ENCODE peak calls at places on chromosomes 16 and 17, in four cellular contexts. One of them, this sample, is unnamed.

GRCh38 chr17:19507673-19508326 is 25.9 kb upstream of the SLC47A1 start:
- DNase-seq in HCT116: peak
- DNase-seq in K562: peak
- DNase-seq in fibroblast of lung: peak
- DNase-seq in this sample: peak

GRCh38 chr16:918068-918467 is 52.7 kb downstream of the LMF1 start:
- DNase-seq in HCT116: no peak
- DNase-seq in K562: no peak
- DNase-seq in fibroblast of lung: no peak
- DNase-seq in this sample: no peak

GRCh38 chr17:44904001-44904984 is 5.0 kb upstream of the EFTUD2 start:
- DNase-seq in HCT116: no peak
- DNase-seq in K562: no peak
- DNase-seq in fibroblast of lung: no peak
- DNase-seq in this sample: peak

GRCh38 chr17:82544431-82545070 is 25.0 kb downstream of the FOXK2 start:
- DNase-seq in HCT116: no peak
- DNase-seq in K562: no peak
- DNase-seq in fibroblast of lung: no peak
- DNase-seq in this sample: no peak

GRCh38 chr16:19393226-19394074 is 24.2 kb upstream of the TMC5 start:
- DNase-seq in HCT116: peak
- DNase-seq in K562: no peak
- DNase-seq in fibroblast of lung: peak
- DNase-seq in this sample: peak

GRCh38 chr16:72997141-72997542 is 50.8 kb downstream of the ZFHX3 start:
- DNase-seq in HCT116: no peak
- DNase-seq in K562: no peak
- DNase-seq in fibroblast of lung: no peak
- DNase-seq in this sample: peak

GRCh38 chr16:88073201-88073721 is 122.0 kb downstream of the BANP start:
- DNase-seq in HCT116: no peak
- DNase-seq in K562: no peak
- DNase-seq in fibroblast of lung: no peak
- DNase-seq in this sample: no peak

GRCh38 chr17:20281860-20282259 is 185.5 kb downstream of the LGALS9B start:
- DNase-seq in HCT116: no peak
- DNase-seq in K562: no peak
- DNase-seq in fibroblast of lung: peak
- DNase-seq in this sample: no peak

GRCh38 chr16:70294385-70295029 is 4.5 kb upstream of the DDX19B start:
- DNase-seq in HCT116: no peak
- DNase-seq in K562: no peak
- DNase-seq in fibroblast of lung: no peak
- DNase-seq in this sample: no peak

GRCh38 chr16:8958344-8958808 is 5.3 kb downstream of the USP7 start:
- DNase-seq in HCT116: no peak
- DNase-seq in K562: no peak
- DNase-seq in fibroblast of lung: peak
- DNase-seq in this sample: no peak

GRCh38 chr17:72304859-72305258 is 184.0 kb downstream of the SOX9 start:
- DNase-seq in HCT116: no peak
- DNase-seq in K562: no peak
- DNase-seq in fibroblast of lung: no peak
- DNase-seq in this sample: no peak

GRCh38 chr16:15966420-15967222 is 17.2 kb downstream of the ABCC1 start:
- DNase-seq in HCT116: peak
- DNase-seq in K562: no peak
- DNase-seq in fibroblast of lung: peak
- DNase-seq in this sample: peak

GRCh38 chr17:81471804-81472456 is 40.7 kb downstream of the ACTG1 start:
- DNase-seq in HCT116: peak
- DNase-seq in K562: peak
- DNase-seq in fibroblast of lung: peak
- DNase-seq in this sample: no peak

GRCh38 chr16:22677024-22677830 is 136.7 kb upstream of the HS3ST2 start:
- DNase-seq in HCT116: no peak
- DNase-seq in K562: no peak
- DNase-seq in fibroblast of lung: no peak
- DNase-seq in this sample: no peak

GRCh38 chr16:56874800-56875199 is 9.8 kb downstream of the SLC12A3 start:
- DNase-seq in HCT116: no peak
- DNase-seq in K562: no peak
- DNase-seq in fibroblast of lung: peak
- DNase-seq in this sample: peak

GRCh38 chr16:89922477-89922883 is 662 bp upstream of the TUBB3 start:
- DNase-seq in HCT116: peak
- DNase-seq in K562: peak
- DNase-seq in fibroblast of lung: peak
- DNase-seq in this sample: peak

GRCh38 chr16:6482861-6483530 is 849.6 kb upstream of the RBFOX1 start:
- DNase-seq in HCT116: no peak
- DNase-seq in K562: no peak
- DNase-seq in fibroblast of lung: no peak
- DNase-seq in this sample: no peak

GRCh38 chr16:5058476-5058875 is 7.3 kb downstream of the C16orf89 start:
- DNase-seq in HCT116: no peak
- DNase-seq in K562: no peak
- DNase-seq in fibroblast of lung: peak
- DNase-seq in this sample: no peak

GRCh38 chr16:75486014-75486404 is 9.2 kb downstream of the CHST6 start:
- DNase-seq in HCT116: no peak
- DNase-seq in K562: no peak
- DNase-seq in fibroblast of lung: no peak
- DNase-seq in this sample: peak

GRCh38 chr17:67212231-67212630 is 32.8 kb downstream of the HELZ start:
- DNase-seq in HCT116: no peak
- DNase-seq in K562: no peak
- DNase-seq in fibroblast of lung: no peak
- DNase-seq in this sample: no peak

GRCh38 chr17:82014432-82014831 is 8.2 kb downstream of the CENPX start:
- DNase-seq in HCT116: no peak
- DNase-seq in K562: no peak
- DNase-seq in fibroblast of lung: no peak
- DNase-seq in this sample: no peak

GRCh38 chr16:78005881-78006280 is 16.5 kb upstream of the CLEC3A start:
- DNase-seq in HCT116: peak
- DNase-seq in K562: peak
- DNase-seq in fibroblast of lung: no peak
- DNase-seq in this sample: no peak

GRCh38 chr17:16872836-16873653 is 98.9 kb downstream of the TNFRSF13B start:
- DNase-seq in HCT116: peak
- DNase-seq in K562: peak
- DNase-seq in fibroblast of lung: no peak
- DNase-seq in this sample: no peak

GRCh38 chr17:78717431-78717980 is 64.6 kb downstream of the CYTH1 start:
- DNase-seq in HCT116: no peak
- DNase-seq in K562: no peak
- DNase-seq in fibroblast of lung: peak
- DNase-seq in this sample: no peak

GRCh38 chr17:69512946-69513345 is 98.4 kb downstream of the MAP2K6 start:
- DNase-seq in HCT116: no peak
- DNase-seq in K562: no peak
- DNase-seq in fibroblast of lung: no peak
- DNase-seq in this sample: no peak
- TF ChIP-seq EZH2 in HCT116: no peak
- TF ChIP-seq EZH2 in K562: no peak
- TF ChIP-seq EZH2 in fibroblast of lung: no peak
- TF ChIP-seq EZH2 in this sample: no peak

GRCh38 chr17:76544916-76545365 is 5.1 kb downstream of the PRCD start:
- DNase-seq in HCT116: no peak
- DNase-seq in K562: no peak
- DNase-seq in fibroblast of lung: no peak
- DNase-seq in this sample: no peak

GRCh38 chr17:76546556-76547182 is 6.8 kb downstream of the PRCD start:
- DNase-seq in HCT116: no peak
- DNase-seq in K562: no peak
- DNase-seq in fibroblast of lung: peak
- DNase-seq in this sample: no peak

GRCh38 chr17:76547642-76548202 is 7.9 kb downstream of the PRCD start:
- DNase-seq in HCT116: no peak
- DNase-seq in K562: no peak
- DNase-seq in fibroblast of lung: no peak
- DNase-seq in this sample: no peak

GRCh38 chr17:76547183-76547641 is 7.4 kb downstream of the PRCD start:
- DNase-seq in HCT116: no peak
- DNase-seq in K562: peak
- DNase-seq in fibroblast of lung: peak
- DNase-seq in this sample: peak

DNA sequence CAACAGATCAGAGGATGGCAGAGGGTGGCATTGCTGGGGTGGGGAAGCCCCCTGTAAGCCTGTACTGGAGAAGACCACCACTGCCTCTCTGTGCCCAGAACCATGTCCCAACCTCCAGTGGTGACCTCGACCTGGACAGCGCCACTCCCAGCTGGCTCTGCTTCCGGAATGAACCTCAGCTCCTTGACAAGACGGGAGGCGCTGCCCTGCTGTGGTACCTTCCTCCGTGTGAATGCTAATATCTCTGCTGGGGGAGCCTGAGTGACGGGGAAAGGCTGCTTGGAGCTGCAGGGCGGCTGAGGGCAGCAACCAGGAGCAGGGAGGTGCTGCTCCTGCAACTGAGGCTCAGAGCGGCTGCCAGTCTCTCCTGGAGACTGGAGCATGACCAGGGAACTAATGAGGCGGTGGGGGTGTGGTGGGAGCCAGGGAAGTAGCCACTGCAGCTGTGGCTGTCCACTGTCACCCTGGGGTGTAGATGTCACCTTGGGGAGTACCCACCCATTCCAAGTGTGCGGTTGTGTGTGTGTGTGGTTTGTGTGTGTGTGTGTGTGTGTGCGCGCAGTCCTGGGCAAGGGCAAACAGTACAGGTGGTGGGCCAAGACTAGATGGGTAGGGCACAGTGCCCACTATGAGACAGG is 6.2 kb downstream of the PRCD start:
- DNase-seq in HCT116: no peak
- DNase-seq in K562: no peak
- DNase-seq in fibroblast of lung: no peak
- DNase-seq in this sample: no peak
- H3K4me2 ChIP-seq in HCT116: no peak
- H3K4me2 ChIP-seq in K562: no peak
- H3K4me2 ChIP-seq in fibroblast of lung: peak
- H3K4me2 ChIP-seq in this sample: no peak

GRCh38 chr16:2470603-2471015 is 488 bp upstream of the NTN3 start:
- DNase-seq in HCT116: no peak
- DNase-seq in K562: no peak
- DNase-seq in fibroblast of lung: no peak
- DNase-seq in this sample: no peak

GRCh38 chr16:2470234-2470601 is 879 bp upstream of the NTN3 start:
- DNase-seq in HCT116: no peak
- DNase-seq in K562: no peak
- DNase-seq in fibroblast of lung: no peak
- DNase-seq in this sample: no peak

GRCh38 chr16:2472488-2472864 is 1.4 kb downstream of the NTN3 start:
- DNase-seq in HCT116: no peak
- DNase-seq in K562: no peak
- DNase-seq in fibroblast of lung: no peak
- DNase-seq in this sample: no peak

GRCh38 chr16:2471653-2472487 is 773 bp downstream of the NTN3 start:
- DNase-seq in HCT116: no peak
- DNase-seq in K562: no peak
- DNase-seq in fibroblast of lung: no peak
- DNase-seq in this sample: no peak

GRCh38 chr16:2471016-2471652 is at the start of gene NTN3:
- DNase-seq in HCT116: no peak
- DNase-seq in K562: peak
- DNase-seq in fibroblast of lung: no peak
- DNase-seq in this sample: no peak
- TF ChIP-seq EZH2 in HCT116: no peak
- TF ChIP-seq EZH2 in K562: no peak
- TF ChIP-seq EZH2 in fibroblast of lung: no peak
- TF ChIP-seq EZH2 in this sample: no peak

DNA sequence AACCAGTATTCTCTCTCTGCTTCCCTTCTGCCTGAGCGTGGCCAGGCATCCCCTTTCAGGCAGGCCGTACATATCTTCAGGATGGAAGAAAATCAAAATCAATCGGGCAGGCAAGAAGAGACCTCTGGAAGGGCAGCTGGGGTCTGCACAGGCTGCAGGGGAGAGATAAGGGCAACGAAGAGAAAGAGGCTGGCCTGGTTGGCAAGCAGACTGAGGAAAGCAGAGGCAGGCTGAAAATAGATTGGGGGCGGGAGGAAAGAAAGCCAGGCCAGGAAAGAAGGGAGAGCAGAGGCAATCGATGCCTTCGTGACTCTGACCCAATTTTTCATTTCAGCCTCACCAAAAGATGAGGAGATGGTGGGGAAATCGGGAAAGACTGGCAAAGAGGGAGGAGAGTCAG is 18.1 kb downstream of the PIPOX start:
- DNase-seq in HCT116: no peak
- DNase-seq in K562: peak
- DNase-seq in fibroblast of lung: no peak
- DNase-seq in this sample: no peak
- H3K4me2 ChIP-seq in HCT116: no peak
- H3K4me2 ChIP-seq in K562: peak
- H3K4me2 ChIP-seq in fibroblast of lung: no peak
- H3K4me2 ChIP-seq in this sample: no peak

GRCh38 chr16:29830774-29831173 is 10.5 kb downstream of the MVP start:
- DNase-seq in HCT116: no peak
- DNase-seq in K562: no peak
- DNase-seq in fibroblast of lung: no peak
- DNase-seq in this sample: no peak
- TF ChIP-seq EZH2 in HCT116: no peak
- TF ChIP-seq EZH2 in K562: no peak
- TF ChIP-seq EZH2 in fibroblast of lung: no peak
- TF ChIP-seq EZH2 in this sample: no peak

GRCh38 chr17:32114536-32114935 is 27.8 kb upstream of the RHOT1 start:
- DNase-seq in HCT116: no peak
- DNase-seq in K562: no peak
- DNase-seq in fibroblast of lung: no peak
- DNase-seq in this sample: no peak
- H3K4me2 ChIP-seq in HCT116: no peak
- H3K4me2 ChIP-seq in K562: no peak
- H3K4me2 ChIP-seq in fibroblast of lung: no peak
- H3K4me2 ChIP-seq in this sample: no peak

GRCh38 chr16:86505899-86506864 is 4.1 kb upstream of the FOXF1 start:
- DNase-seq in HCT116: no peak
- DNase-seq in K562: no peak
- DNase-seq in fibroblast of lung: no peak
- DNase-seq in this sample: no peak
- TF ChIP-seq EZH2 in HCT116: no peak
- TF ChIP-seq EZH2 in K562: no peak
- TF ChIP-seq EZH2 in fibroblast of lung: no peak
- TF ChIP-seq EZH2 in this sample: no peak

GRCh38 chr17:57487552-57487951 is 231.2 kb downstream of the MSI2 start:
- DNase-seq in HCT116: no peak
- DNase-seq in K562: no peak
- DNase-seq in fibroblast of lung: no peak
- DNase-seq in this sample: no peak

GRCh38 chr17:57490446-57490845 is 234.1 kb downstream of the MSI2 start:
- DNase-seq in HCT116: no peak
- DNase-seq in K562: no peak
- DNase-seq in fibroblast of lung: no peak
- DNase-seq in this sample: peak

GRCh38 chr17:57486978-57487377 is 230.7 kb downstream of the MSI2 start:
- DNase-seq in HCT116: no peak
- DNase-seq in K562: no peak
- DNase-seq in fibroblast of lung: no peak
- DNase-seq in this sample: no peak

GRCh38 chr17:57489321-57489720 is 233.0 kb downstream of the MSI2 start:
- DNase-seq in HCT116: no peak
- DNase-seq in K562: no peak
- DNase-seq in fibroblast of lung: no peak
- DNase-seq in this sample: peak

GRCh38 chr17:57488856-57489255 is 232.5 kb downstream of the MSI2 start:
- DNase-seq in HCT116: no peak
- DNase-seq in K562: no peak
- DNase-seq in fibroblast of lung: no peak
- DNase-seq in this sample: no peak
- H3K4me2 ChIP-seq in HCT116: no peak
- H3K4me2 ChIP-seq in K562: no peak
- H3K4me2 ChIP-seq in fibroblast of lung: no peak
- H3K4me2 ChIP-seq in this sample: no peak